ENCODE peak calls at places on chromosomes 11 and 22, in nine cellular contexts. One of them, this sample, is unnamed.
A peak's percentile ranks its signal among the peaks of the same experiment; 100 is the strongest.

GRCh38 chr11:65182258-65183170 is 786 bp downstream of the CAPN1 start:
- DNase-seq in Peyer's patch: peak; percentile 68
- DNase-seq in SK-N-MC: no peak
- DNase-seq in lower lobe of right lung: peak; percentile 66
- DNase-seq in hepatic stellate cell: peak; percentile 50
- DNase-seq in dorsolateral prefrontal cortex: no peak
- DNase-seq in stimulated activated CD4-positive, alpha-beta T cell treated with anti-CD3 and anti-CD28 coated beads, Interleukin-2, amount 100 ng/mL, for 48 hours: no peak
- DNase-seq in AG09309: no peak
- DNase-seq in CD4-positive, alpha-beta memory T cell: no peak
- DNase-seq in this sample: no peak

GRCh38 chr11:86660011-86660595 is 12.3 kb downstream of the ME3 start:
- DNase-seq in Peyer's patch: no peak
- DNase-seq in SK-N-MC: no peak
- DNase-seq in lower lobe of right lung: no peak
- DNase-seq in hepatic stellate cell: peak; percentile 38
- DNase-seq in dorsolateral prefrontal cortex: no peak
- DNase-seq in stimulated activated CD4-positive, alpha-beta T cell treated with anti-CD3 and anti-CD28 coated beads, Interleukin-2, amount 100 ng/mL, for 48 hours: no peak
- DNase-seq in AG09309: no peak
- DNase-seq in CD4-positive, alpha-beta memory T cell: no peak
- DNase-seq in this sample: no peak

GRCh38 chr11:78910322-78910721 is 335.7 kb upstream of the NARS2 start:
- DNase-seq in Peyer's patch: no peak
- DNase-seq in SK-N-MC: no peak
- DNase-seq in lower lobe of right lung: no peak
- DNase-seq in hepatic stellate cell: no peak
- DNase-seq in dorsolateral prefrontal cortex: no peak
- DNase-seq in stimulated activated CD4-positive, alpha-beta T cell treated with anti-CD3 and anti-CD28 coated beads, Interleukin-2, amount 100 ng/mL, for 48 hours: no peak
- DNase-seq in AG09309: no peak
- DNase-seq in CD4-positive, alpha-beta memory T cell: no peak
- DNase-seq in this sample: no peak

GRCh38 chr22:36722055-36722454 is 18.5 kb upstream of the CACNG2 start:
- DNase-seq in Peyer's patch: no peak
- DNase-seq in SK-N-MC: no peak
- DNase-seq in lower lobe of right lung: no peak
- DNase-seq in hepatic stellate cell: no peak
- DNase-seq in dorsolateral prefrontal cortex: no peak
- DNase-seq in stimulated activated CD4-positive, alpha-beta T cell treated with anti-CD3 and anti-CD28 coated beads, Interleukin-2, amount 100 ng/mL, for 48 hours: no peak
- DNase-seq in AG09309: no peak
- DNase-seq in CD4-positive, alpha-beta memory T cell: no peak
- DNase-seq in this sample: no peak

GRCh38 chr11:130839950-130840666 is 76.2 kb downstream of the SNX19 start:
- DNase-seq in Peyer's patch: no peak
- DNase-seq in SK-N-MC: no peak
- DNase-seq in lower lobe of right lung: no peak
- DNase-seq in hepatic stellate cell: peak; percentile 25
- DNase-seq in dorsolateral prefrontal cortex: no peak
- DNase-seq in stimulated activated CD4-positive, alpha-beta T cell treated with anti-CD3 and anti-CD28 coated beads, Interleukin-2, amount 100 ng/mL, for 48 hours: no peak
- DNase-seq in AG09309: no peak
- DNase-seq in CD4-positive, alpha-beta memory T cell: no peak
- DNase-seq in this sample: no peak

GRCh38 chr11:69215784-69216415 is 60.2 kb downstream of the SMIM38 start:
- DNase-seq in Peyer's patch: peak; percentile 42
- DNase-seq in SK-N-MC: no peak
- DNase-seq in lower lobe of right lung: no peak
- DNase-seq in hepatic stellate cell: peak; percentile 42
- DNase-seq in dorsolateral prefrontal cortex: no peak
- DNase-seq in stimulated activated CD4-positive, alpha-beta T cell treated with anti-CD3 and anti-CD28 coated beads, Interleukin-2, amount 100 ng/mL, for 48 hours: no peak
- DNase-seq in AG09309: no peak
- DNase-seq in CD4-positive, alpha-beta memory T cell: no peak
- DNase-seq in this sample: no peak

GRCh38 chr22:49353185-49353584 is 474.5 kb downstream of the BRD1 start:
- DNase-seq in Peyer's patch: no peak
- DNase-seq in SK-N-MC: no peak
- DNase-seq in lower lobe of right lung: peak; percentile 19
- DNase-seq in hepatic stellate cell: no peak
- DNase-seq in dorsolateral prefrontal cortex: no peak
- DNase-seq in stimulated activated CD4-positive, alpha-beta T cell treated with anti-CD3 and anti-CD28 coated beads, Interleukin-2, amount 100 ng/mL, for 48 hours: no peak
- DNase-seq in AG09309: no peak
- DNase-seq in CD4-positive, alpha-beta memory T cell: no peak
- DNase-seq in this sample: no peak

GRCh38 chr22:35328472-35328885 is 28.8 kb downstream of the TOM1 start:
- DNase-seq in Peyer's patch: no peak
- DNase-seq in SK-N-MC: no peak
- DNase-seq in lower lobe of right lung: peak; percentile 78
- DNase-seq in hepatic stellate cell: no peak
- DNase-seq in dorsolateral prefrontal cortex: no peak
- DNase-seq in stimulated activated CD4-positive, alpha-beta T cell treated with anti-CD3 and anti-CD28 coated beads, Interleukin-2, amount 100 ng/mL, for 48 hours: no peak
- DNase-seq in AG09309: no peak
- DNase-seq in CD4-positive, alpha-beta memory T cell: no peak
- DNase-seq in this sample: no peak

GRCh38 chr11:133821776-133822175 is 23.5 kb downstream of the SPATA19 start:
- DNase-seq in Peyer's patch: no peak
- DNase-seq in SK-N-MC: no peak
- DNase-seq in lower lobe of right lung: no peak
- DNase-seq in hepatic stellate cell: no peak
- DNase-seq in dorsolateral prefrontal cortex: peak; percentile 75
- DNase-seq in stimulated activated CD4-positive, alpha-beta T cell treated with anti-CD3 and anti-CD28 coated beads, Interleukin-2, amount 100 ng/mL, for 48 hours: peak; percentile 18
- DNase-seq in AG09309: no peak
- DNase-seq in CD4-positive, alpha-beta memory T cell: no peak
- DNase-seq in this sample: peak; percentile 38